ENCODE peak calls at places on chromosomes 6 and 20, in nine cellular contexts. Z is choroid plexus epithelial cell, S is anterior cingulate cortex, O is NCI-H146, I is cardiac septum, G is CMK, W is fibroblast of the conjunctiva, X is RWPE1, L is foreskin fibroblast. E is an unnamed sample.
A peak's percentile ranks its signal among the peaks of the same experiment; 100 is the strongest.

GRCh38 chr20:62835931-62836861 is 19.3 kb downstream of the COL9A3 start:
- DNase-seq in Z (no peak), S (no peak), O (no peak), I (no peak), G (no peak), W (no peak), X (peak; percentile 61), L (no peak), E (no peak)

GRCh38 chr6:44128020-44128917 is 915 bp downstream of the TMEM63B start:
- DNase-seq in Z (peak; percentile 25), S (peak; percentile 31), O (peak; percentile 57), I (no peak), G (no peak), W (no peak), X (peak; percentile 45), L (no peak), E (peak; percentile 17)

GRCh38 chr20:57508831-57509230 is 16.1 kb downstream of the CTCFL start:
- DNase-seq in Z (no peak), S (no peak), O (no peak), I (no peak), G (no peak), W (no peak), X (no peak), L (no peak), E (no peak)

GRCh38 chr6:16420715-16421461 is 182.5 kb downstream of the GMPR start:
- DNase-seq in Z (peak; percentile 77), S (no peak), O (no peak), I (no peak), G (no peak), W (peak; percentile 51), X (no peak), L (peak; percentile 84), E (peak; percentile 68)

GRCh38 chr6:129875610-129876515 is 14.7 kb upstream of the TMEM244 start:
- DNase-seq in Z (no peak), S (no peak), O (no peak), I (no peak), G (no peak), W (no peak), X (no peak), L (no peak), E (no peak)

GRCh38 chr6:21265264-21266044 is 328.1 kb upstream of the SOX4 start:
- DNase-seq in Z (peak; percentile 35), S (no peak), O (no peak), I (no peak), G (no peak), W (no peak), X (peak; percentile 29), L (peak; percentile 35), E (no peak)

GRCh38 chr6:168133186-168133585 is 54.2 kb upstream of the FRMD1 start:
- DNase-seq in Z (peak; percentile 72), S (peak; percentile 49), O (no peak), I (no peak), G (no peak), W (no peak), X (no peak), L (peak; percentile 51), E (no peak)

GRCh38 chr20:25514747-25515340 is 70.5 kb downstream of the NINL start:
- DNase-seq in Z (no peak), S (no peak), O (no peak), I (peak; percentile 26), G (no peak), W (no peak), X (no peak), L (no peak), E (no peak)

GRCh38 chr6:81847866-81848265 is 95.4 kb upstream of the TENT5A start:
- DNase-seq in Z (no peak), S (no peak), O (no peak), I (no peak), G (peak; percentile 25), W (no peak), X (no peak), L (no peak), E (no peak)

GRCh38 chr6:169800116-169800667 is 48.8 kb downstream of the ERMARD start:
- DNase-seq in Z (peak; percentile 27), S (no peak), O (peak; percentile 23), I (peak; percentile 64), G (no peak), W (no peak), X (no peak), L (no peak), E (no peak)

GRCh38 chr6:43762410-43762768 is 7.6 kb upstream of the VEGFA start:
- DNase-seq in Z (no peak), S (no peak), O (no peak), I (no peak), G (no peak), W (no peak), X (no peak), L (no peak), E (no peak)

GRCh38 chr6:5892669-5893068 is 114.1 kb downstream of the NRN1 start:
- DNase-seq in Z (no peak), S (no peak), O (no peak), I (no peak), G (no peak), W (no peak), X (no peak), L (no peak), E (no peak)

E was measured in NCI-H460.